ENCODE peak calls at places on chromosomes 12 and 14, in ten cellular contexts. A is mucosa of descending colon; U is CD8-positive, alpha-beta T cell; S is WTC11; C is H9; O is H1; J is fibroblast of lung; X is right atrium auricular region; H is heart right ventricle; Y is foreskin fibroblast. R is an unnamed sample.

GRCh38 chr14:38255673-38256357 is at the start of gene CLEC14A:
- DNase-seq in A (peak), U (no peak), S (peak), C (peak), O (peak), J (no peak), X (no peak), H (peak), Y (no peak), R (no peak)

GRCh38 chr14:55359307-55359706 is 52.3 kb downstream of the ATG14 start:
- DNase-seq in A (no peak), U (no peak), S (no peak), C (no peak), O (no peak), J (no peak), X (no peak), H (no peak), Y (no peak), R (no peak)

GRCh38 chr12:84822541-84822940 is 90.1 kb downstream of the SLC6A15 start:
- DNase-seq in A (no peak), U (no peak), S (no peak), C (no peak), O (no peak), J (peak), X (no peak), H (no peak), Y (peak), R (no peak)

GRCh38 chr14:64209428-64210165 is 84.6 kb downstream of the ESR2 start:
- DNase-seq in A (peak), U (no peak), S (no peak), C (no peak), O (no peak), J (peak), X (peak), H (peak), Y (peak), R (no peak)

GRCh38 chr12:1995205-1995896 is 8.9 kb downstream of the DCP1B start:
- DNase-seq in A (no peak), U (no peak), S (no peak), C (no peak), O (no peak), J (peak), X (no peak), H (no peak), Y (no peak), R (peak)

GRCh38 chr12:39341179-39341578 is 101.7 kb downstream of the KIF21A start:
- DNase-seq in A (no peak), U (no peak), S (no peak), C (no peak), O (no peak), J (no peak), X (no peak), H (no peak), Y (no peak), R (peak)

GRCh38 chr12:51020448-51021182 is 5.6 kb downstream of the SLC11A2 start:
- DNase-seq in A (no peak), U (no peak), S (no peak), C (no peak), O (no peak), J (no peak), X (no peak), H (no peak), Y (no peak), R (no peak)

GRCh38 chr12:123907726-123908476 is 64.7 kb downstream of the CCDC92 start:
- DNase-seq in A (no peak), U (no peak), S (no peak), C (no peak), O (no peak), J (no peak), X (no peak), H (no peak), Y (no peak), R (no peak)

GRCh38 chr12:130613831-130614230 is 102.3 kb downstream of the RIMBP2 start:
- DNase-seq in A (no peak), U (no peak), S (no peak), C (no peak), O (no peak), J (no peak), X (no peak), H (no peak), Y (no peak), R (no peak)

GRCh38 chr14:97456958-97457357 is 659.8 kb downstream of the VRK1 start:
- DNase-seq in A (peak), U (no peak), S (no peak), C (no peak), O (no peak), J (no peak), X (no peak), H (no peak), Y (no peak), R (no peak)

GRCh38 chr12:58750484-58750883 is 169.8 kb downstream of the LRIG3 start:
- DNase-seq in A (no peak), U (no peak), S (no peak), C (no peak), O (no peak), J (peak), X (no peak), H (no peak), Y (peak), R (no peak)

GRCh38 chr14:89848165-89848564 is 106.4 kb downstream of the EFCAB11 start:
- DNase-seq in A (no peak), U (no peak), S (no peak), C (no peak), O (no peak), J (peak), X (no peak), H (no peak), Y (no peak), R (no peak)

GRCh38 chr14:54785778-54786160 is 116.9 kb downstream of the GCH1 start:
- DNase-seq in A (no peak), U (no peak), S (no peak), C (no peak), O (no peak), J (no peak), X (no peak), H (no peak), Y (no peak), R (no peak)

GRCh38 chr12:124822218-124822617 is 41.4 kb downstream of the SCARB1 start:
- DNase-seq in A (no peak), U (no peak), S (no peak), C (no peak), O (no peak), J (no peak), X (no peak), H (no peak), Y (no peak), R (no peak)

GRCh38 chr14:68507544-68508081 is 285.3 kb downstream of the ZFP36L1 start:
- DNase-seq in A (no peak), U (no peak), S (no peak), C (no peak), O (no peak), J (no peak), X (no peak), H (no peak), Y (no peak), R (no peak)

GRCh38 chr14:75041613-75042012 is 9.7 kb downstream of the MLH3 start:
- DNase-seq in A (no peak), U (no peak), S (no peak), C (no peak), O (no peak), J (no peak), X (no peak), H (no peak), Y (no peak), R (no peak)

GRCh38 chr12:132329036-132329738 is at the start of gene GALNT9:
- DNase-seq in A (no peak), U (no peak), S (peak), C (peak), O (peak), J (no peak), X (no peak), H (no peak), Y (no peak), R (no peak)

GRCh38 chr14:96519970-96520369 is 17.8 kb downstream of the PAPOLA start:
- DNase-seq in A (no peak), U (no peak), S (no peak), C (no peak), O (no peak), J (no peak), X (no peak), H (no peak), Y (no peak), R (no peak)

GRCh38 chr12:124938606-124939427 is 24.4 kb upstream of the UBC start:
- DNase-seq in A (peak), U (no peak), S (peak), C (peak), O (no peak), J (peak), X (peak), H (peak), Y (peak), R (no peak)

GRCh38 chr12:28247806-28248205 is 57.5 kb downstream of the CCDC91 start:
- DNase-seq in A (no peak), U (no peak), S (no peak), C (no peak), O (no peak), J (no peak), X (no peak), H (no peak), Y (no peak), R (no peak)

GRCh38 chr12:6953417-6954315 is 2.5 kb downstream of the PTPN6 start:
- DNase-seq in A (peak), U (no peak), S (no peak), C (no peak), O (no peak), J (no peak), X (no peak), H (peak), Y (no peak), R (peak)

GRCh38 chr14:68957688-68958248 is 21.3 kb downstream of the ACTN1 start:
- DNase-seq in A (no peak), U (no peak), S (no peak), C (no peak), O (no peak), J (no peak), X (no peak), H (no peak), Y (no peak), R (no peak)

GRCh38 chr14:100012478-100012925 is 52.7 kb upstream of the EVL start:
- DNase-seq in A (no peak), U (no peak), S (no peak), C (no peak), O (no peak), J (peak), X (no peak), H (no peak), Y (peak), R (no peak)

GRCh38 chr12:131755305-131756113 is 44.6 kb downstream of the SFSWAP start:
- DNase-seq in A (no peak), U (no peak), S (peak), C (peak), O (no peak), J (peak), X (no peak), H (no peak), Y (no peak), R (peak)

GRCh38 chr12:20220339-20220738 is 148.0 kb upstream of the PDE3A start:
- DNase-seq in A (no peak), U (no peak), S (peak), C (peak), O (no peak), J (peak), X (no peak), H (no peak), Y (peak), R (peak)
- TF ChIP-seq CTCF in A (no peak), U (no peak), S (no peak), C (peak), O (peak), J (no peak), X (no peak), H (peak), Y (no peak), R (peak)

DNA sequence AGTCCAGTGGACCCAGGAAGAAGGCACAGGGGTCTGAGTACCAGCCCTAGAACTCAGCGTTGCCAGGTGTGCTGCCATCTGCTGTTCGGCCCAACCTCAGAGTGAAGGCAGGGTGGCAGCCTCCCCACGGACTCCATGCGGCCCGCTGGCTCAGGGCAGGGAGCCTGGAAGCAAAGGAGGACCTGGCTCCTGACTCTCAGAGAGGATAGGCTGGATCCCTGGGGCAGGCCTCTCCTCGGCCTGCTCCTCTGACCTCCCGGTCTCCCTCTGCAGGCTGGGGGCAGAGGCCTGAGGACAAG is 10.1 kb downstream of the MCRS1 start:
- DNase-seq in A (no peak), U (no peak), S (no peak), C (no peak), O (no peak), J (no peak), X (no peak), H (no peak), Y (no peak), R (no peak)
- TF ChIP-seq CTCF in A (no peak), U (no peak), S (no peak), C (no peak), O (peak), J (no peak), X (no peak), H (peak), Y (peak), R (peak)

GRCh38 chr12:106897082-106897481 is 58.6 kb upstream of the TMEM263 start:
- DNase-seq in A (no peak), U (no peak), S (no peak), C (no peak), O (no peak), J (peak), X (no peak), H (no peak), Y (no peak), R (no peak)
- TF ChIP-seq CTCF in A (no peak), U (no peak), S (no peak), C (no peak), O (peak), J (no peak), X (no peak), H (no peak), Y (no peak), R (no peak)

GRCh38 chr14:42014301-42014700 is 407.6 kb downstream of the LRFN5 start:
- DNase-seq in A (no peak), U (no peak), S (no peak), C (no peak), O (no peak), J (no peak), X (no peak), H (no peak), Y (no peak), R (no peak)

GRCh38 chr14:42011221-42011620 is 404.5 kb downstream of the LRFN5 start:
- DNase-seq in A (no peak), U (no peak), S (no peak), C (no peak), O (no peak), J (no peak), X (no peak), H (no peak), Y (no peak), R (peak)

DNA sequence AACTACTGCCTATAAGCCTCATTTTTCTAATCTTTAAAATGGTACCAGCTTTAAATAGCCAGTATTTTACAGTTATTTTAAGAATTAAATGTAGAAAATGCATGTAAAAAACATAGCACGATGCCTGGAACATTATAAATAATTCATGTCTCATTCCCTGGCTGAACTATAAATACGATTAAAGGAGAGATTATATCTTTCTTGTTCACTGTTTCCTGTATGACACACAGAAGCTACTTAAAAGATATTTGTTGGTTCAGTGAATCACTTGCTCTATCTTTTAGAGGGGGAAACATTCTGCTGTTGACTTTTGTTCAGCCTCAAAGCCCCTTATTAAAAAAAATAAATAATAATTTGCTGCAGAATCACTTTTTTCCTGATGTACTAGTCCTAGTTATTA is 406.9 kb downstream of the LRFN5 start:
- DNase-seq in A (no peak), U (no peak), S (no peak), C (no peak), O (no peak), J (no peak), X (no peak), H (no peak), Y (no peak), R (no peak)
- TF ChIP-seq CTCF in A (no peak), U (no peak), S (no peak), C (no peak), O (no peak), J (no peak), X (no peak), H (no peak), Y (no peak), R (no peak)

DNA sequence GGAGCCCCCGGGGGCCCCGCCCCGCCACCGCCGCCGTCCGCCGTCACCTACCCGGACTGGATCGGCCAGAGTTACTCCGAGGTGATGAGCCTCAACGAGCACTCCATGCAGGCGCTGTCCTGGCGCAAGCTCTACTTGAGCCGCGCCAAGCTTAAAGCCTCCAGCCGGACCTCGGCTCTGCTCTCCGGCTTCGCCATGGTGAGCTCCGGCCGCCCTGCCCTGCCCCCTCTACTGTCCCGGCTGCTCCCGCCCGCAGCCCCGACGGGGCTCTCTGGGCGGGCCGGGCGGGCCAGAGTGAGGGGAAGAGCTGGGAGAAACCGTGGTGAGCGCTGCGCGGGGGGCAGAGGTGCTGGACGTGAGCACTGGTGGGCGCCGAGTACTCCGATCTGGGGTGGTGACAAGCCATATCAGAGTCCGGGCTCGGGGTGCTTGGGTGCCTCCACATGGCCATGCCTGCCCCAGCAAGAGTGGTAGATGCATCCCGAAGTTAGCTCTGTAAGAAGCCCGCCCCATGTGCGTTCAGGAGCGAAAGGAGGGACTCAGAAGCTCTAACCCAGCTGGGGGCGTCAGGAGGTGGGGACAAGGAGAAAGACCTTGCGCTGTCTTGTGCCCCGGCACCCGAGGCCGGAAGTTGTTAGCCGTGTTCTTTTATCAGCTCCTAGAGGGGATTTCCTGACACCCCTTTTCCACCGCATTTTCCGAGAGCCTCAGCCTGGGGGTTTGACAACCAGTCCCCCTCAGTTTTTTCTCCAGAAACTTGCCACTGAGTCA is 708 bp downstream of the ORAI1 start:
- DNase-seq in A (peak), U (peak), S (peak), C (peak), O (peak), J (peak), X (peak), H (peak), Y (peak), R (peak)
- TF ChIP-seq CTCF in A (no peak), U (peak), S (no peak), C (no peak), O (no peak), J (no peak), X (no peak), H (peak), Y (no peak), R (peak)